ENCODE peak calls at places on chromosomes 2 and 18, in seven cellular contexts. P is GM06990, M is iPS DF 6.9, U is lower lobe of right lung, Q is right lobe of liver, J is heart left ventricle, E is OCI-LY7. T is an unnamed sample.

GRCh38 chr2:201909961-201910361 is 103.6 kb downstream of the CDK15 start:
- DNase-seq in Q (no peak), M (no peak), P (peak; percentile 17), U (no peak), E (peak; percentile 34), J (no peak), T (no peak)

GRCh38 chr2:121521359-121521758 is 9.3 kb upstream of the RNU4ATAC start:
- DNase-seq in P (no peak), E (no peak), Q (no peak), J (no peak), U (no peak), M (no peak), T (no peak)

GRCh38 chr2:215436705-215437570 is 1.1 kb upstream of the FN1 start:
- DNase-seq in U (peak; percentile 60), J (peak; percentile 25), M (no peak), P (no peak), Q (no peak), E (no peak), T (no peak)

GRCh38 chr2:182543746-182544525 is 117.1 kb upstream of the PDE1A start:
- DNase-seq in M (no peak), E (no peak), J (no peak), P (no peak), Q (no peak), U (no peak), T (no peak)

GRCh38 chr2:10572693-10573092 is 117.1 kb downstream of the NOL10 start:
- DNase-seq in Q (no peak), U (no peak), E (no peak), M (no peak), J (no peak), P (no peak), T (no peak)

GRCh38 chr2:100142393-100142792 is at the start of gene AFF3:
- DNase-seq in E (peak; percentile 99), P (peak; percentile 72), Q (no peak), M (no peak), J (no peak), U (no peak), T (no peak)

GRCh38 chr2:123717616-123718279 is 307.3 kb upstream of the CNTNAP5 start:
- DNase-seq in Q (no peak), M (no peak), P (no peak), E (no peak), U (no peak), J (no peak), T (no peak)

GRCh38 chr2:135742307-135742838 is 718 bp downstream of the UBXN4 start:
- DNase-seq in Q (peak; percentile 60), U (no peak), J (peak; percentile 39), E (peak; percentile 66), M (no peak), P (peak; percentile 74), T (peak; percentile 80)

GRCh38 chr2:158049129-158049855 is 52.4 kb upstream of the UPP2 start:
- DNase-seq in J (no peak), M (no peak), U (no peak), E (no peak), Q (no peak), P (no peak), T (no peak)

GRCh38 chr2:71700880-71701397 is 247.6 kb downstream of the DYSF start:
- DNase-seq in U (no peak), J (peak; percentile 83), M (no peak), E (no peak), Q (no peak), P (no peak), T (peak; percentile 49)

GRCh38 chr2:4135765-4136164 is 432.4 kb downstream of the DCDC2C start:
- DNase-seq in U (peak; percentile 45), E (no peak), M (no peak), Q (no peak), P (no peak), J (no peak), T (peak; percentile 61)

GRCh38 chr2:20050104-20050711 is 1.2 kb downstream of the LAPTM4A start:
- DNase-seq in Q (no peak), U (no peak), E (peak; percentile 59), P (peak; percentile 39), J (no peak), M (no peak), T (no peak)

GRCh38 chr2:27184115-27184514 is 27.7 kb upstream of the ATRAID start:
- DNase-seq in Q (peak; percentile 39), M (no peak), J (no peak), U (no peak), P (no peak), E (no peak), T (no peak)

GRCh38 chr2:63792523-63792922 is 49.2 kb upstream of the UGP2 start:
- DNase-seq in P (no peak), U (no peak), M (no peak), J (no peak), E (no peak), Q (no peak), T (no peak)

GRCh38 chr2:234453216-234453615 is 43.7 kb downstream of the ARL4C start:
- DNase-seq in P (no peak), E (no peak), J (no peak), Q (no peak), M (no peak), U (no peak), T (no peak)

GRCh38 chr18:8116346-8117007 is 492.8 kb upstream of the RAB12 start:
- DNase-seq in J (no peak), E (no peak), P (no peak), U (no peak), M (no peak), Q (peak; percentile 67), T (no peak)

GRCh38 chr2:215969131-215969841 is 44.1 kb downstream of the MREG start:
- DNase-seq in P (no peak), M (no peak), Q (no peak), U (no peak), E (no peak), J (no peak), T (no peak)

GRCh38 chr2:232988444-232988843 is 24.6 kb downstream of the NGEF start:
- DNase-seq in Q (peak; percentile 78), E (no peak), U (no peak), P (no peak), J (no peak), M (no peak), T (peak; percentile 48)

GRCh38 chr2:182077451-182078142 is 91.9 kb downstream of the PPP1R1C start:
- DNase-seq in U (no peak), P (peak; percentile 31), E (peak; percentile 64), Q (no peak), M (peak; percentile 37), J (peak; percentile 30), T (no peak)

GRCh38 chr2:64277101-64277849 is 133.1 kb upstream of the PELI1 start:
- DNase-seq in M (no peak), E (peak; percentile 15), U (no peak), P (no peak), J (no peak), Q (no peak), T (no peak)

GRCh38 chr2:30267161-30267568 is 35.8 kb downstream of the LBH start:
- DNase-seq in Q (no peak), E (no peak), P (no peak), J (no peak), U (no peak), M (no peak), T (no peak)

GRCh38 chr2:43467889-43468288 is 127.9 kb downstream of the THADA start:
- DNase-seq in U (no peak), M (no peak), J (no peak), Q (no peak), P (no peak), E (no peak), T (no peak)

GRCh38 chr18:10085405-10085804 is 171.6 kb downstream of the VAPA start:
- DNase-seq in U (no peak), J (no peak), E (no peak), Q (no peak), M (no peak), P (no peak), T (no peak)

GRCh38 chr2:134600208-134600607 is 118.6 kb downstream of the TMEM163 start:
- DNase-seq in E (no peak), P (no peak), Q (no peak), M (no peak), U (no peak), J (no peak), T (no peak)

GRCh38 chr2:32863803-32864202 is 83.0 kb upstream of the LTBP1 start:
- DNase-seq in Q (no peak), P (no peak), M (no peak), J (no peak), E (no peak), U (no peak), T (no peak)

GRCh38 chr2:44450082-44450481 is 88.3 kb downstream of the CAMKMT start:
- DNase-seq in J (no peak), U (no peak), M (no peak), Q (no peak), P (no peak), E (no peak), T (no peak)

GRCh38 chr2:231037202-231037730 is at the start of gene C2orf72:
- DNase-seq in Q (no peak), P (no peak), M (no peak), U (no peak), E (no peak), J (no peak), T (no peak)

GRCh38 chr2:135840601-135841000 is 3.6 kb upstream of the LCT start:
- DNase-seq in U (no peak), M (no peak), Q (no peak), P (no peak), E (no peak), J (no peak), T (no peak)

GRCh38 chr2:54808642-54809041 is 85.2 kb downstream of the EML6 start:
- DNase-seq in U (no peak), P (no peak), Q (no peak), M (no peak), E (no peak), J (no peak), T (no peak)

GRCh38 chr18:30175061-30175574 is 867.4 kb downstream of the DSC3 start:
- DNase-seq in U (no peak), P (no peak), J (no peak), M (no peak), E (no peak), Q (no peak), T (no peak)

GRCh38 chr2:60551241-60552095 is 2.0 kb downstream of the BCL11A start:
- DNase-seq in J (no peak), Q (peak; percentile 60), U (no peak), M (no peak), E (peak; percentile 66), P (peak; percentile 78), T (peak; percentile 77)
- H3K4me3 ChIP-seq in J (peak overlapping the region; percentile 28), Q (peak overlapping the region; percentile 25), U (peak overlapping the region; percentile 64), M (peak overlapping the region; percentile 59), E (peak overlapping the region; percentile 93), P (peak overlapping the region; percentile 81), T (peak overlapping the region; percentile 66)

GRCh38 chr2:7210712-7211111 is 293.5 kb downstream of the RNF144A start:
- DNase-seq in Q (no peak), U (no peak), E (no peak), M (no peak), P (no peak), J (no peak), T (no peak)
- H3K4me3 ChIP-seq in Q (no peak overlapping the region), U (no peak overlapping the region), E (no peak overlapping the region), M (no peak overlapping the region), P (no peak overlapping the region), J (no peak overlapping the region), T (no peak overlapping the region)

GRCh38 chr18:68233043-68233442 is 481.9 kb downstream of the TMX3 start:
- DNase-seq in U (no peak), J (no peak), Q (no peak), M (no peak), P (no peak), E (no peak), T (no peak)
- H3K4me3 ChIP-seq in U (no peak overlapping the region), J (no peak overlapping the region), Q (no peak overlapping the region), M (no peak overlapping the region), P (no peak overlapping the region), E (no peak overlapping the region), T (no peak overlapping the region)

GRCh38 chr18:4400911-4401310 is 54.2 kb downstream of the DLGAP1 start:
- DNase-seq in J (no peak), U (no peak), Q (no peak), M (no peak), P (no peak), E (peak; percentile 1), T (no peak)
- H3K4me3 ChIP-seq in J (no peak overlapping the region), U (no peak overlapping the region), Q (no peak overlapping the region), M (no peak overlapping the region), P (no peak overlapping the region), E (no peak overlapping the region), T (no peak overlapping the region)